ENCODE peak calls at places on chromosomes 5 and 9, in four cellular contexts. C is PC-3, J is fibroblast of lung, Z is GM23338. F is an unnamed sample.

GRCh38 chr5:170348069-170348702 is 41.0 kb downstream of the KCNMB1 start:
- DNase-seq in C (no peak), J (no peak), Z (no peak), F (no peak)

GRCh38 chr5:99032234-99033013 is 103.6 kb upstream of the CHD1 start:
- DNase-seq in C (peak), J (peak), Z (peak), F (peak)

GRCh38 chr9:79572032-79572890 is 496 bp downstream of the TLE4 start:
- DNase-seq in C (peak), J (peak), Z (peak), F (peak)

GRCh38 chr5:33650911-33651310 is 210.1 kb downstream of the TARS1 start:
- DNase-seq in C (peak), J (peak), Z (no peak), F (no peak)

GRCh38 chr5:5017827-5018559 is 122.1 kb upstream of the ADAMTS16 start:
- DNase-seq in J (peak), C (peak), Z (no peak), F (no peak)

GRCh38 chr9:95229230-95229933 is 88.1 kb downstream of the FANCC start:
- DNase-seq in J (no peak), Z (no peak), C (no peak), F (no peak)

GRCh38 chr5:113166710-113167366 is 190.2 kb downstream of the DCP2 start:
- DNase-seq in C (peak), Z (no peak), J (peak), F (no peak)

GRCh38 chr5:148967783-148968182 is 95.1 kb downstream of the SH3TC2 start:
- DNase-seq in Z (no peak), C (no peak), J (no peak), F (no peak)

GRCh38 chr9:76996700-76997099 is 22.8 kb upstream of the FOXB2 start:
- DNase-seq in Z (peak), C (peak), J (peak), F (peak)

GRCh38 chr5:133816791-133817190 is 151.6 kb downstream of the C5orf15 start:
- DNase-seq in Z (no peak), J (no peak), C (no peak), F (no peak)

GRCh38 chr9:21919377-21920362 is 74.5 kb downstream of the CDKN2A start:
- DNase-seq in Z (no peak), C (peak), J (peak), F (no peak)

GRCh38 chr9:34332370-34332964 is 3.1 kb downstream of the NUDT2 start:
- DNase-seq in J (peak), Z (peak), C (peak), F (peak)

GRCh38 chr9:17075758-17076485 is 58.9 kb upstream of the CNTLN start:
- DNase-seq in C (no peak), J (no peak), Z (no peak), F (peak)

GRCh38 chr9:137586854-137587253 is 3.5 kb downstream of the ZMYND19 start:
- DNase-seq in J (no peak), Z (no peak), C (no peak), F (no peak)

GRCh38 chr5:78634634-78635033 is 13.9 kb downstream of the LHFPL2 start:
- DNase-seq in Z (no peak), J (no peak), C (no peak), F (peak)

GRCh38 chr5:98218838-98219237 is 554.6 kb upstream of the RGMB start:
- DNase-seq in J (no peak), Z (no peak), C (no peak), F (no peak)

GRCh38 chr5:90037646-90038045 is 371.9 kb downstream of the CETN3 start:
- DNase-seq in C (no peak), J (peak), Z (no peak), F (no peak)

GRCh38 chr9:5626727-5627634 is 1.9 kb upstream of the RIC1 start:
- DNase-seq in J (peak), C (peak), Z (no peak), F (peak)

GRCh38 chr5:135626636-135627035 is 47.8 kb upstream of the CXCL14 start:
- DNase-seq in C (no peak), J (no peak), Z (no peak), F (no peak)

GRCh38 chr5:172793577-172794488 is 22.8 kb upstream of the DUSP1 start:
- DNase-seq in J (peak), C (peak), Z (no peak), F (no peak)

GRCh38 chr5:138372225-138372624 is 19.7 kb downstream of the KDM3B start:
- DNase-seq in C (no peak), J (no peak), Z (no peak), F (no peak)

GRCh38 chr5:147685991-147686390 is 96.5 kb downstream of the JAKMIP2 start:
- DNase-seq in J (peak), C (peak), Z (no peak), F (peak)

GRCh38 chr9:98520221-98520920 is 188.4 kb downstream of the GABBR2 start:
- DNase-seq in J (peak), C (no peak), Z (no peak), F (no peak)

GRCh38 chr9:79428422-79428821 is 143.3 kb upstream of the TLE4 start:
- DNase-seq in Z (no peak), J (no peak), C (no peak), F (no peak)

GRCh38 chr5:155554500-155554899 is 540.9 kb downstream of the KIF4B start:
- DNase-seq in C (no peak), J (no peak), Z (peak), F (no peak)

GRCh38 chr9:92725726-92726125 is 38.9 kb downstream of the BICD2 start:
- DNase-seq in C (no peak), J (no peak), Z (no peak), F (no peak)

GRCh38 chr5:139131062-139131856 is 66.9 kb downstream of the SIL1 start:
- DNase-seq in J (peak), C (no peak), Z (peak), F (no peak)

GRCh38 chr9:1878817-1879216 is 136.3 kb upstream of the SMARCA2 start:
- DNase-seq in C (no peak), J (no peak), Z (no peak), F (no peak)

GRCh38 chr5:152188219-152188618 is 216.9 kb downstream of the NMUR2 start:
- DNase-seq in Z (no peak), C (peak), J (no peak), F (no peak)

GRCh38 chr5:6359941-6360683 is 18.2 kb downstream of the MED10 start:
- DNase-seq in C (peak), J (no peak), Z (peak), F (no peak)

GRCh38 chr5:62732677-62733121 is 154.1 kb downstream of the LRRC70 start:
- DNase-seq in Z (no peak), C (peak), J (peak), F (no peak)

GRCh38 chr5:52579391-52579790 is 208.3 kb upstream of the ITGA1 start:
- DNase-seq in J (no peak), Z (no peak), C (peak), F (no peak)

GRCh38 chr9:97635026-97635425 is 1.4 kb downstream of the NCBP1 start:
- DNase-seq in J (no peak), C (peak), Z (no peak), F (no peak)

GRCh38 chr9:110638381-110638954 is 30.1 kb upstream of the MUSK start:
- DNase-seq in C (peak), Z (peak), J (no peak), F (peak)

GRCh38 chr5:59065551-59065950 is 482.7 kb downstream of the RAB3C start:
- DNase-seq in J (peak), C (peak), Z (no peak), F (no peak)

GRCh38 chr9:128428644-128429504 is 8.2 kb downstream of the CERCAM start:
- DNase-seq in C (no peak), J (peak), Z (no peak), F (peak)
- H3K27ac ChIP-seq in C (no peak), J (no peak), Z (peak), F (peak)

GRCh38 chr5:16737620-16738364 is 121.0 kb upstream of the RETREG1 start:
- DNase-seq in C (no peak), J (no peak), Z (peak), F (no peak)
- H3K4me3 ChIP-seq in C (no peak), J (peak), Z (peak), F (no peak)

GRCh38 chr9:124045076-124045829 is 33.7 kb downstream of the LHX2 start:
- DNase-seq in Z (peak), J (peak), C (no peak), F (peak)

GRCh38 chr9:124042168-124042775 is 30.7 kb downstream of the LHX2 start:
- DNase-seq in C (no peak), J (no peak), Z (no peak), F (no peak)

GRCh38 chr9:124045830-124046177 is 34.2 kb downstream of the LHX2 start:
- DNase-seq in C (no peak), Z (no peak), J (no peak), F (no peak)

GRCh38 chr9:124046189-124046588 is 34.6 kb downstream of the LHX2 start:
- DNase-seq in J (no peak), C (no peak), Z (no peak), F (no peak)

DNA sequence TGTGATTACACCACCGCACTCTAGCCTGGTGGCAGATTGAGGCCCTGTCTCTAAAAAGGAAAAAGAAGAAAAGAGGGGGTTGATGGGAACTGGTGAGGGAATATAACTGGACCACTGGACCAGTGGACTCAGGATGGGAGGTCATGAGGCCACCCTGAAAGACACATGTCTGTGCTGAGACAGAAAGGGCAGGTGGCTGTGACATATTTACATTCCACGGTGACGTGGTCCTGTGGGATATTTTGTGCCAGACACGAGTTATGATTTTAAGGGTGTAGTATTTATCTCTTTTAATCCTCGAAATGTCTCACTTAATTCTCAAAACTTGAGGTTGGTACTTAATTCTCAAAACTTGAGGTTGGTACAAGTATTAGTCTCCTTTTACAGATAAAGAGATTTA is 32.9 kb downstream of the LHX2 start:
- DNase-seq in J (no peak), Z (no peak), C (no peak), F (no peak)
- TF ChIP-seq EZH2 in J (no peak), Z (no peak), C (no peak), F (no peak)

GRCh38 chr5:158955636-158956035 is 144.1 kb downstream of the EBF1 start:
- DNase-seq in C (no peak), J (no peak), Z (no peak), F (no peak)
- H3K27ac ChIP-seq in C (no peak), J (no peak), Z (no peak), F (no peak)

DNA sequence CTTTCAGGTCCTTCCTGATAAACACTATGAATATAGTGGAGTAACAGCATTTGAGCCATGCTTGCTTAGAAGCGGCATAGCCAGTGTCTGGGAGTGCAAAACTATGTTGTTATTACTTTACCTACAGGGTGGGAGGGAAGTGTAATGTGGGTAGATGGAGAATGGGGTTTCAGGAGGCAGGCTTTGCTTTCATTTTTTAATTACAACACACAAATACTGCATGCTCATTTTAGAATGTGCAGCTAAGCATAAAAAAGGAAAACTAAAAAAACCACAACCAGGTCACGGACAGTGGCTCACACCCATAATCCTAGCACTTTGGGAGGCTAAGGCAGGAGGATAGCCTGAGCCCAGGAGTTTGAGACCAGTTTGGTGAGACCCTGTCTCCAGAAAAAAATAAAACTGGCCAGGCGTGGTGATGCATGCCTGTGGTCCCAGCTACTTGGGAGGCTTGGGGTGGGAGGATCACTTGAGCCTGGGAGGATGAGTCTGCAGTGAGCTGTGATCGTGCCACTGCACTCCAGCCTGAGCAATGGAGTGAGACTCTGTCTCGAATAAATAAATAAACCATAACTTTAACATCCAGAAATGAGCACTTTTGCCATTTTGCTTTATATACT is 20.2 kb downstream of the HAVCR1 start:
- DNase-seq in J (no peak), C (no peak), Z (no peak), F (no peak)
- H3K4me3 ChIP-seq in J (no peak), C (no peak), Z (no peak), F (no peak)

DNA sequence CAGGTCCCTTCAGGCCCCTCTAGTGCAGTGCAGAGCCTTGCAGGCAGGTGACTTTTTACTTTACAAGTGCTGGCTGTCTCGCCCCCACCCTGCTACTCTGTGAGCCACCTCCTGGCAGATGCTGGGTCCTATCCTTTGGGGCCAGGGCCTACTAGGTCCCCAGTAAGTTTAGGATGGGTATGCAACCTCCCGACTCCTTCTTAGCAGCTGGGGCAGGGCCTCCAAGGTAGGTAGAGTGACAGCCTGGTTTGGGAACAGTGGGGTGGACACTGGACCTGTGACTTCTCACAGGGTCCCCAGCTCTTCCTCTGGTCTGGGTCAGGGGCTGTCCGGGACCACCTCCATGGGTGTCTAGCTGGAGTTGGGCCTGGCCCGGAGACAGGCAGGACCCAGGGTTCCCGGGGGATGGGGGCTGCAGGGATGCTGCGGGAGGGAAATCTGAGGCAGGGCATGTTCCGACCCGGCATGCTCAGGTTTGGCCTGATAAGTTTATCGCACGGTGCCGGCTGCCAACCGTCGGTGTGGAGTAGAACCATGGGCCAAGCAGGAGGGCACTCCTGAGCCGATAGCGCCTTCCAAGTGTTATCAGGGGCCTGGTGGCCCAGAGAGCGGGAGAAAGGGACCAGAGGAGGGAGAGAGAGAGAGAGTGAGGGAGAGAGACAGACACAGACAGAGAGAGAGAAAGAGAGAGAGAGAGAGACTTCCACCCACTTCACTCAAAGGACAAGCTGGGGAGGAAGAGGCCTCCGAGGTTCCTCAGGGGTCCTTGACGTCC is 20.6 kb downstream of the GFI1B start:
- DNase-seq in Z (no peak), C (no peak), J (no peak), F (no peak)
- TF ChIP-seq EZH2 in Z (no peak), C (no peak), J (no peak), F (no peak)

GRCh38 chr5:168408561-168409321 is 77.5 kb upstream of the RARS1 start:
- DNase-seq in C (no peak), J (peak), Z (no peak), F (no peak)
- H3K27ac ChIP-seq in C (peak), J (peak), Z (no peak), F (no peak)

GRCh38 chr9:35659340-35659739 is 1.2 kb downstream of the CCDC107 start:
- DNase-seq in C (peak), J (peak), Z (no peak), F (peak)
- H3K4me3 ChIP-seq in C (peak), J (peak), Z (peak), F (peak)

DNA sequence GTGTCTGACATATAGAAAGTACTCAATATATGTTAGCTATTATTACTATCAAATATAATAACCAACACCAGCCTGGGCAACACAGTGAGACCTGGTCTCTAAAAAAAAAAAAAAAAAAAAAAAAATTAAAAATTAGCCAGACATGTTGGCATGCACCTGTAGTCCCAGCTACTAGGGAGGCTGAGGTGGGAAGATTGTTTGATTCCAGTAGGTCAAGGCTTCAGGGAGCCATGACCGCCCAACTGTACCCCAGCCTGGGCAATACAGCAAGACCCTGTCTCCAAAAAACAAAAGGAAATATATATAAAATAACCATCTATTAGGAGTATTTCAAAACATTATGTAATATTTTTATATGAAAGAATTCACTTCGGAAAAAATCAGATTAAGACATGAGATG is 40.6 kb downstream of the CLINT1 start:
- DNase-seq in C (no peak), Z (no peak), J (no peak), F (no peak)
- TF ChIP-seq EZH2 in C (no peak), Z (no peak), J (no peak), F (no peak)